ENCODE peak calls at places on chromosome 22, in four cellular contexts. R, L, E and B are unnamed samples.

GRCh38 chr22:44438056-44438455 is 60.0 kb downstream of the RTL6 start:
- DNase-seq in R (no peak), L (no peak), E (no peak), B (no peak)

GRCh38 chr22:37245740-37246139 is 1.7 kb upstream of the RAC2 start:
- DNase-seq in R (no peak), L (no peak), E (no peak), B (no peak)

GRCh38 chr22:35335936-35336781 is 36.5 kb downstream of the TOM1 start:
- DNase-seq in R (no peak), L (no peak), E (peak), B (no peak)

GRCh38 chr22:37848587-37849088 is 581 bp upstream of the EIF3L start:
- DNase-seq in R (no peak), L (no peak), E (no peak), B (no peak)

GRCh38 chr22:50266994-50267393 is 3.2 kb downstream of the MAPK11 start:
- DNase-seq in R (no peak), L (no peak), E (no peak), B (no peak)

GRCh38 chr22:38793721-38794466 is at the start of gene DNAL4:
- DNase-seq in R (peak), L (peak), E (peak), B (peak)

GRCh38 chr22:50032109-50032871 is 19.7 kb upstream of the IL17REL start:
- DNase-seq in R (no peak), L (no peak), E (no peak), B (no peak)

GRCh38 chr22:23837496-23837859 is 1.3 kb downstream of the DERL3 start:
- DNase-seq in R (no peak), L (no peak), E (no peak), B (no peak)

GRCh38 chr22:42172385-42173172 is 42.0 kb upstream of the CYP2D6 start:
- DNase-seq in R (no peak), L (no peak), E (no peak), B (no peak)

GRCh38 chr22:42116848-42117424 is 13.7 kb downstream of the CYP2D6 start:
- DNase-seq in R (no peak), L (no peak), E (no peak), B (no peak)

GRCh38 chr22:36829370-36830002 is 12.7 kb upstream of the PVALB start:
- DNase-seq in R (no peak), L (no peak), E (no peak), B (no peak)

GRCh38 chr22:32364210-32364609 is 6.5 kb downstream of the RFPL3 start:
- DNase-seq in R (no peak), L (no peak), E (no peak), B (no peak)

GRCh38 chr22:30694171-30694637 is 470 bp upstream of the OSBP2 start:
- DNase-seq in R (no peak), L (no peak), E (peak), B (no peak)

GRCh38 chr22:29225422-29226090 is 19.9 kb downstream of the EMID1 start:
- DNase-seq in R (no peak), L (peak), E (no peak), B (no peak)

GRCh38 chr22:31550871-31551370 is 54.6 kb downstream of the SFI1 start:
- DNase-seq in R (no peak), L (no peak), E (no peak), B (no peak)

GRCh38 chr22:32697331-32697995 is 104.0 kb upstream of the TIMP3 start:
- DNase-seq in R (no peak), L (no peak), E (no peak), B (no peak)

GRCh38 chr22:48356731-48357130 is 1470.9 kb downstream of the BRD1 start:
- DNase-seq in R (no peak), L (no peak), E (no peak), B (no peak)

GRCh38 chr22:43698403-43698802 is 113.7 kb downstream of the EFCAB6 start:
- DNase-seq in R (no peak), L (no peak), E (no peak), B (no peak)

GRCh38 chr22:27874756-27875155 is 44.3 kb downstream of the PITPNB start:
- DNase-seq in R (no peak), L (no peak), E (no peak), B (no peak)

GRCh38 chr22:36010913-36011312 is 17.7 kb downstream of the RBFOX2 start:
- DNase-seq in R (peak), L (no peak), E (peak), B (no peak)

GRCh38 chr22:49153921-49154320 is 673.8 kb downstream of the BRD1 start:
- DNase-seq in R (no peak), L (no peak), E (no peak), B (no peak)

GRCh38 chr22:37331811-37332536 is 49.7 kb downstream of the CYTH4 start:
- DNase-seq in R (no peak), L (no peak), E (no peak), B (no peak)

GRCh38 chr22:41521166-41521565 is 23.1 kb downstream of the POLR3H start:
- DNase-seq in R (no peak), L (no peak), E (no peak), B (no peak)

GRCh38 chr22:40552070-40552469 is 84.4 kb downstream of the MRTFA start:
- DNase-seq in R (no peak), L (no peak), E (no peak), B (no peak)